ENCODE peak calls at places on chromosome 21, in eight cellular contexts. T is GM23338, E is upper lobe of left lung, F is breast epithelium, R is HCT116, N is GM12891, V is vagina, I is suprapubic skin. G is an unnamed sample.

GRCh38 chr21:25496825-25497482 is 110.3 kb downstream of the MRPL39 start:
- DNase-seq in T (no peak), E (no peak), F (no peak), R (no peak), N (no peak), V (no peak), I (no peak), G (no peak)

GRCh38 chr21:43370091-43370658 is 56.8 kb downstream of the SIK1 start:
- DNase-seq in T (no peak), E (peak), F (no peak), R (no peak), N (no peak), V (no peak), I (no peak), G (no peak)

GRCh38 chr21:44878053-44878982 is 4.8 kb upstream of the PTTG1IP start:
- DNase-seq in T (no peak), E (no peak), F (no peak), R (no peak), N (no peak), V (no peak), I (no peak), G (no peak)

GRCh38 chr21:17550671-17551308 is 37.9 kb downstream of the CXADR start:
- DNase-seq in T (no peak), E (no peak), F (no peak), R (no peak), N (no peak), V (no peak), I (no peak), G (no peak)

GRCh38 chr21:14259669-14260458 is 43.9 kb downstream of the RBM11 start:
- DNase-seq in T (peak), E (no peak), F (no peak), R (peak), N (no peak), V (no peak), I (no peak), G (no peak)

GRCh38 chr21:34730756-34731445 is 62.1 kb downstream of the CLIC6 start:
- DNase-seq in T (no peak), E (no peak), F (no peak), R (no peak), N (no peak), V (no peak), I (no peak), G (no peak)

GRCh38 chr21:31293986-31294385 is 50.1 kb downstream of the TIAM1 start:
- DNase-seq in T (no peak), E (no peak), F (no peak), R (peak), N (no peak), V (no peak), I (no peak), G (no peak)

GRCh38 chr21:34983680-34984086 is 65.4 kb downstream of the RUNX1 start:
- DNase-seq in T (no peak), E (no peak), F (no peak), R (no peak), N (no peak), V (no peak), I (no peak), G (no peak)

GRCh38 chr21:31557956-31558838 is 101.3 kb upstream of the SOD1 start:
- DNase-seq in T (peak), E (peak), F (no peak), R (no peak), N (no peak), V (no peak), I (no peak), G (no peak)

GRCh38 chr21:34510148-34511142 is 1.6 kb downstream of the KCNE1 start:
- DNase-seq in T (peak), E (peak), F (peak), R (peak), N (peak), V (no peak), I (no peak), G (peak)

GRCh38 chr21:35311985-35312384 is 262.9 kb upstream of the RUNX1 start:
- DNase-seq in T (no peak), E (no peak), F (no peak), R (no peak), N (no peak), V (no peak), I (no peak), G (no peak)

GRCh38 chr21:38721983-38722382 is 83.7 kb upstream of the ETS2 start:
- DNase-seq in T (no peak), E (no peak), F (no peak), R (no peak), N (no peak), V (no peak), I (no peak), G (no peak)

GRCh38 chr21:27076035-27076434 is 109.1 kb upstream of the ADAMTS5 start:
- DNase-seq in T (no peak), E (no peak), F (no peak), R (no peak), N (no peak), V (no peak), I (no peak), G (no peak)

GRCh38 chr21:35674895-35675470 is 385.3 kb downstream of the SETD4 start:
- DNase-seq in T (peak), E (no peak), F (no peak), R (no peak), N (no peak), V (peak), I (no peak), G (no peak)

GRCh38 chr21:44063151-44063912 is 43.9 kb upstream of the PWP2 start:
- DNase-seq in T (no peak), E (peak), F (no peak), R (no peak), N (no peak), V (no peak), I (peak), G (no peak)

GRCh38 chr21:18951291-18952038 is 547.9 kb upstream of the TMPRSS15 start:
- DNase-seq in T (peak), E (no peak), F (no peak), R (no peak), N (no peak), V (no peak), I (no peak), G (no peak)

GRCh38 chr21:24208562-24209260 is 1398.6 kb downstream of the MRPL39 start:
- DNase-seq in T (no peak), E (peak), F (no peak), R (no peak), N (no peak), V (no peak), I (no peak), G (no peak)

GRCh38 chr21:16324630-16325029 is 594.8 kb downstream of the USP25 start:
- DNase-seq in T (no peak), E (no peak), F (no peak), R (no peak), N (no peak), V (no peak), I (no peak), G (no peak)

GRCh38 chr21:33572350-33572749 is 16.1 kb downstream of the DONSON start:
- DNase-seq in T (no peak), E (no peak), F (no peak), R (no peak), N (no peak), V (no peak), I (no peak), G (no peak)

GRCh38 chr21:34351786-34352241 is 12.0 kb upstream of the KCNE2 start:
- DNase-seq in T (peak), E (no peak), F (peak), R (peak), N (peak), V (no peak), I (peak), G (peak)

GRCh38 chr21:38699048-38699447 is 106.7 kb upstream of the ETS2 start:
- DNase-seq in T (peak), E (no peak), F (no peak), R (no peak), N (no peak), V (no peak), I (no peak), G (no peak)

GRCh38 chr21:36194024-36194423 is 37.4 kb downstream of the DOP1B start:
- DNase-seq in T (no peak), E (no peak), F (no peak), R (no peak), N (no peak), V (no peak), I (no peak), G (no peak)

GRCh38 chr21:32538147-32538792 is 47.1 kb downstream of the TCP10L start:
- DNase-seq in T (no peak), E (no peak), F (no peak), R (no peak), N (no peak), V (no peak), I (peak), G (no peak)

GRCh38 chr21:16137106-16137505 is 407.3 kb downstream of the USP25 start:
- DNase-seq in T (no peak), E (no peak), F (no peak), R (no peak), N (no peak), V (no peak), I (no peak), G (no peak)

GRCh38 chr21:26169611-26170470 is 729 bp downstream of the APP start:
- DNase-seq in T (peak), E (peak), F (peak), R (peak), N (peak), V (no peak), I (peak), G (peak)

GRCh38 chr21:15379776-15380175 is 315.0 kb upstream of the NRIP1 start:
- DNase-seq in T (no peak), E (no peak), F (no peak), R (no peak), N (no peak), V (no peak), I (no peak), G (no peak)

GRCh38 chr21:31255846-31256395 is 88.1 kb downstream of the TIAM1 start:
- DNase-seq in T (no peak), E (no peak), F (no peak), R (no peak), N (no peak), V (no peak), I (no peak), G (no peak)

GRCh38 chr21:14737922-14738321 is 191.8 kb upstream of the SAMSN1 start:
- DNase-seq in T (peak), E (no peak), F (no peak), R (peak), N (no peak), V (no peak), I (no peak), G (no peak)

GRCh38 chr21:28294046-28294445 is 698.6 kb downstream of the LTN1 start:
- DNase-seq in T (no peak), E (no peak), F (no peak), R (no peak), N (no peak), V (no peak), I (no peak), G (no peak)
- TF ChIP-seq POLR2AphosphoS5 in T (no peak), E (no peak), F (no peak), R (no peak), N (no peak), V (no peak), I (no peak), G (no peak)

GRCh38 chr21:46392921-46393320 is 65.8 kb upstream of the DIP2A start:
- DNase-seq in T (no peak), E (no peak), F (peak), R (no peak), N (no peak), V (no peak), I (no peak), G (no peak)

GRCh38 chr21:46393451-46393940 is 65.2 kb upstream of the DIP2A start:
- DNase-seq in T (no peak), E (no peak), F (no peak), R (no peak), N (no peak), V (no peak), I (no peak), G (no peak)

GRCh38 chr21:46391773-46392172 is 66.9 kb upstream of the DIP2A start:
- DNase-seq in T (no peak), E (no peak), F (no peak), R (no peak), N (no peak), V (no peak), I (no peak), G (no peak)

GRCh38 chr21:46394819-46395152 is 63.9 kb upstream of the DIP2A start:
- DNase-seq in T (no peak), E (no peak), F (no peak), R (no peak), N (no peak), V (no peak), I (no peak), G (no peak)

DNA sequence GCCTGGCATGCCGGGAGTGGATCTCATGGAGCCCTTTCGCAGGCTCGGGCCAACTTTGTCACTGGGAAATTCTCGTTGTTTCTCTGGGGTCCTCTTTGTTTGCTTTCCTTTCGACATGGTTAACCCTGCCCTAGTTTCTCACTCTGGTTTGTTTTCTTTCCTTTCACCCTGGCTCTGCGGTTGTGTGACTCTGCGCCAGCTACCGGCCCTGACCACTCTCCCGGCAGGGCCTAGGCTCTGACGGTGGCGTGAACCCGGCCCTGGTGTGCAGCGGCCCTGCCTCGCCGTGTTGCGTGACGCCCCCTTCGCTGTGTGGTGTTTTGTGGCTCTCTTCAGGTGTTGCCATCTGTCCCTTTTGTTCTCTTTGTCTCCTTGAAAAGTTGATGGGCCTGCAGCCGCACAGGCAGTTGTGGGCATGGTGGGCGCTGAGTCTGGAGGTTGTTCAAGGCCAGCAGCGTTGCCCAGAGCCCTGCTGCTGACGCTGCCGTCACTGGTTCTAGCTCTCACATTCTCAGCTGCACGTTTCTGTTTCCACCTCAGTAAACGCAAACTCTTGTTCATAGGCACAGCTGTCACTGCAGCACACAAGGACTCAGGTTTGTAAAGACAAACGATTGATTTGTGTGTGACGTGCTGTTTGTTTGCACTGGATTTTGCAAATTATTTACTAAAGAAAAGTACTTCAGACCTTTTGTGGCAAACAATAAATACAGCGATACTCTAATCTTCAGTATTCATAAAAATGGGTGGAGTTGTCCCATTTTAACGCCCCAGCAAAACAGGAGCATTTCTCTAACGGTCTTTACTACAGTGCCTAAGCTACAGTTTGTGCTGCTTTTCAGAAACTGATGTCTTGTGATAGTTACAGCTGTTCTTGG is 64.5 kb upstream of the DIP2A start:
- DNase-seq in T (no peak), E (no peak), F (no peak), R (no peak), N (no peak), V (no peak), I (no peak), G (no peak)
- TF ChIP-seq POLR2AphosphoS5 in T (no peak), E (no peak), F (no peak), R (no peak), N (no peak), V (no peak), I (no peak), G (no peak)

GRCh38 chr21:42062543-42063022 is 8.5 kb upstream of the UMODL1 start:
- DNase-seq in T (no peak), E (no peak), F (peak), R (no peak), N (peak), V (no peak), I (no peak), G (peak)
- TF ChIP-seq POLR2AphosphoS5 in T (no peak), E (no peak), F (no peak), R (no peak), N (peak), V (peak), I (no peak), G (peak)

GRCh38 chr21:41207401-41208388 is 39.7 kb downstream of the BACE2 start:
- DNase-seq in T (no peak), E (no peak), F (peak), R (no peak), N (no peak), V (no peak), I (no peak), G (no peak)
- TF ChIP-seq POLR2AphosphoS5 in T (no peak), E (no peak), F (no peak), R (no peak), N (no peak), V (no peak), I (no peak), G (no peak)

G was measured in GM12892.